ENCODE peak calls at places on chromosomes 16 and 17, in four cellular contexts. E is A549, W is neural progenitor cell, T is body of pancreas. R is an unnamed sample.

GRCh38 chr17:57195790-57196460 is 60.4 kb upstream of the MSI2 start:
- DNase-seq in E (no peak), W (no peak), T (no peak), R (no peak)

GRCh38 chr17:33802349-33803272 is 452.5 kb upstream of the CCL2 start:
- DNase-seq in E (no peak), W (no peak), T (no peak), R (no peak)

GRCh38 chr17:31754239-31754945 is 104.7 kb downstream of the COPRS start:
- DNase-seq in E (peak; percentile 41), W (no peak), T (no peak), R (no peak)

GRCh38 chr17:71709974-71710373 is 410.8 kb upstream of the SOX9 start:
- DNase-seq in E (no peak), W (peak; percentile 17), T (no peak), R (no peak)

GRCh38 chr16:54193656-54194007 is 93.0 kb downstream of the IRX3 start:
- DNase-seq in E (peak; percentile 68), W (peak; percentile 83), T (peak; percentile 75), R (peak; percentile 90)

GRCh38 chr17:64084086-64084939 is 45.6 kb downstream of the ERN1 start:
- DNase-seq in E (peak; percentile 75), W (no peak), T (peak; percentile 69), R (no peak)

GRCh38 chr17:83186751-83187421 is 107.5 kb downstream of the METRNL start:
- DNase-seq in E (no peak), W (no peak), T (peak; percentile 1), R (no peak)

GRCh38 chr16:87653234-87653633 is 50.9 kb downstream of the JPH3 start:
- DNase-seq in E (peak; percentile 33), W (no peak), T (no peak), R (no peak)

GRCh38 chr17:45246861-45247428 is 14.9 kb downstream of the SPATA32 start:
- DNase-seq in E (peak; percentile 56), W (peak; percentile 89), T (peak; percentile 48), R (no peak)

GRCh38 chr16:50497592-50497991 is 50.6 kb upstream of the NKD1 start:
- DNase-seq in E (no peak), W (no peak), T (no peak), R (no peak)

GRCh38 chr16:11560701-11561439 is 25.8 kb downstream of the LITAF start:
- DNase-seq in E (no peak), W (peak; percentile 31), T (no peak), R (peak; percentile 45)

GRCh38 chr17:78780335-78780734 is 1.7 kb downstream of the CYTH1 start:
- DNase-seq in E (no peak), W (no peak), T (no peak), R (no peak)

GRCh38 chr16:74667215-74667765 is 613 bp upstream of the RFWD3 start:
- DNase-seq in E (peak; percentile 14), W (peak; percentile 79), T (peak; percentile 33), R (peak; percentile 15)

GRCh38 chr16:2081201-2081600 is 33.4 kb downstream of the TSC2 start:
- DNase-seq in E (no peak), W (no peak), T (no peak), R (no peak)

GRCh38 chr17:55238931-55239297 is 25.8 kb upstream of the HLF start:
- DNase-seq in E (no peak), W (peak; percentile 42), T (peak; percentile 47), R (no peak)

GRCh38 chr17:57463103-57463885 is 207.0 kb downstream of the MSI2 start:
- DNase-seq in E (peak; percentile 61), W (no peak), T (no peak), R (no peak)

GRCh38 chr17:28592260-28592659 is 6.6 kb downstream of the SPAG5 start:
- DNase-seq in E (no peak), W (no peak), T (no peak), R (no peak)

GRCh38 chr16:49400611-49401010 is 27.0 kb downstream of the C16orf78 start:
- DNase-seq in E (no peak), W (no peak), T (no peak), R (no peak)

GRCh38 chr16:49651980-49652379 is 203.9 kb downstream of the ZNF423 start:
- DNase-seq in E (no peak), W (no peak), T (no peak), R (no peak)

GRCh38 chr17:2337152-2337810 is at the start of gene SGSM2:
- DNase-seq in E (peak; percentile 55), W (peak; percentile 77), T (peak; percentile 64), R (peak; percentile 79)

GRCh38 chr17:56593073-56593740 is at the start of gene NOG:
- DNase-seq in E (peak; percentile 80), W (peak; percentile 89), T (peak; percentile 52), R (peak; percentile 34)

GRCh38 chr16:23608194-23608593 is 12.1 kb upstream of the NDUFAB1 start:
- DNase-seq in E (peak; percentile 52), W (no peak), T (no peak), R (no peak)

GRCh38 chr16:84751947-84752346 is 52.1 kb downstream of the USP10 start:
- DNase-seq in E (no peak), W (no peak), T (no peak), R (no peak)

GRCh38 chr16:47644661-47645060 is 183.5 kb downstream of the PHKB start:
- DNase-seq in E (no peak), W (no peak), T (no peak), R (no peak)

GRCh38 chr17:15957206-15957605 is 12.3 kb downstream of the ADORA2B start:
- DNase-seq in E (no peak), W (no peak), T (no peak), R (no peak)

GRCh38 chr16:68190099-68190498 is 45.8 kb downstream of the ESRP2 start:
- DNase-seq in E (no peak), W (no peak), T (no peak), R (no peak)

GRCh38 chr17:6772016-6772415 is 4.0 kb upstream of the FBXO39 start:
- DNase-seq in E (no peak), W (no peak), T (no peak), R (no peak)

GRCh38 chr16:28162326-28162877 is 49.4 kb downstream of the XPO6 start:
- DNase-seq in E (no peak), W (no peak), T (no peak), R (no peak)

GRCh38 chr17:50948711-50949110 is 82.6 kb upstream of the TOB1 start:
- DNase-seq in E (no peak), W (no peak), T (peak; percentile 10), R (no peak)

GRCh38 chr17:81960130-81960958 is 643 bp downstream of the NOTUM start:
- DNase-seq in E (peak; percentile 53), W (peak; percentile 51), T (no peak), R (no peak)

GRCh38 chr17:59634632-59635561 is 15.2 kb downstream of the CLTC start:
- DNase-seq in E (no peak), W (no peak), T (no peak), R (no peak)

GRCh38 chr17:50471009-50471905 is 2.6 kb upstream of the CHAD start:
- DNase-seq in E (no peak), W (no peak), T (no peak), R (no peak)

GRCh38 chr16:31875112-31875803 is 1.7 kb downstream of the ZNF267 start:
- DNase-seq in E (no peak), W (no peak), T (no peak), R (no peak)

GRCh38 chr16:31880322-31880979 is 6.8 kb downstream of the ZNF267 start:
- DNase-seq in E (no peak), W (no peak), T (no peak), R (no peak)

GRCh38 chr16:31879937-31880321 is 6.3 kb downstream of the ZNF267 start:
- DNase-seq in E (no peak), W (no peak), T (no peak), R (no peak)

GRCh38 chr16:31876955-31877828 is 3.6 kb downstream of the ZNF267 start:
- DNase-seq in E (peak; percentile 46), W (no peak), T (no peak), R (no peak)

GRCh38 chr16:31877876-31878642 is 4.5 kb downstream of the ZNF267 start:
- DNase-seq in E (no peak), W (no peak), T (no peak), R (no peak)
- H3K4me1 ChIP-seq in E (peaks cover 7% of the 10 kb centered on the region), W (peaks cover 22% of the 10 kb centered on the region), T (peaks cover 68% of the 10 kb centered on the region), R (peaks cover 48% of the 10 kb centered on the region)

DNA sequence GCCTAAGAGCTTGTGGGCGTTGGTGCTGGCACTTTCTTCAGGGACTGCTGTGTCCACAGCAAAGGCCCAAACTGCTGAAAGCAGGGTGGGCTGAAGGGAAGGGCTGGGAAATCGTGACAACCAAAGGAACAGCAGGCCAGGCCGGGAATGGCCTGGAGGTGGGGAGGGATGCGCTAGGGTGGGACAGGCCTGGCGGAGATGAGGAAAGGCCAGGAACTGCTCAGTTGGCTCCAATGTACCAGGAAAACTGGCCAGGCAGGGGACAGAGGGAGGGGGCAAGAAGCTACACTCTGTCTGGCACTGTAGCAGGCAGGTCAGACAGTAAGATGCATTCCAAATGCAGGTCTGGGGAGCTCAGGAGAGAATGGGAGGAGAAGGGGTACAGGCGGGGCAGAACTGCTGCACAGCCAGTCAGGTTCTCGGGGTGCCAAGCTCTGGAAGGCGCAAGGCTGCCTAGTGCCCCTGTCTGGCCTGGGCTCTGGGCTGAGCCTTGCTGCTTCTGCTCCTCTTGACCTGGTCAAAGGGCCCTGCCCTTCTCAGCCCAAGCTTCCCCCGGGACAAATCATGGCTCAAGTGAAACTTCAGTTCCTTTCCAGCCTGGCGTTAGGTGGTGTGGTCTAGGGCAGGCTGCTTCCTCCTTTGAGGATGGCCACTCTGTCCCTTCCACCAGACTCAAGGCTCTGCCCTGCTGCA is 7.3 kb downstream of the PNMT start:
- DNase-seq in E (no peak), W (no peak), T (no peak), R (no peak)
- H3K4me1 ChIP-seq in E (peaks cover 21% of the 10 kb centered on the region), W (no peaks in the 10 kb centered on the region), T (peaks cover 37% of the 10 kb centered on the region), R (peaks cover 70% of the 10 kb centered on the region)

GRCh38 chr16:17470871-17471744 is at the start of gene XYLT1:
- DNase-seq in E (no peak), W (peak; percentile 83), T (peak; percentile 59), R (peak; percentile 77)

GRCh38 chr16:17474037-17474436 is 3.3 kb upstream of the XYLT1 start:
- DNase-seq in E (no peak), W (no peak), T (no peak), R (no peak)

GRCh38 chr16:17470002-17470870 is 524 bp downstream of the XYLT1 start:
- DNase-seq in E (no peak), W (peak; percentile 31), T (peak; percentile 26), R (no peak)

GRCh38 chr16:17469742-17470001 is 1.1 kb downstream of the XYLT1 start:
- DNase-seq in E (no peak), W (no peak), T (no peak), R (no peak)

GRCh38 chr16:17471745-17472075 is 950 bp upstream of the XYLT1 start:
- DNase-seq in E (no peak), W (no peak), T (no peak), R (no peak)
- H3K4me1 ChIP-seq in E (peaks cover 12% of the 10 kb centered on the region), W (peaks cover 30% of the 10 kb centered on the region), T (peaks cover 35% of the 10 kb centered on the region), R (peaks cover 10% of the 10 kb centered on the region)

GRCh38 chr16:69724414-69724873 is 1.9 kb downstream of the NQO1 start:
- DNase-seq in E (no peak), W (no peak), T (no peak), R (no peak)
- H3K4me1 ChIP-seq in E (peaks cover 52% of the 10 kb centered on the region), W (peaks cover 16% of the 10 kb centered on the region), T (peaks cover 15% of the 10 kb centered on the region), R (peaks cover 22% of the 10 kb centered on the region)

R was measured in heart left ventricle.